ENCODE peak calls at places on chromosomes 6 and 20, in seven cellular contexts. G is endothelial cell of umbilical vein, E is lower leg skin, D is fibroblast of pulmonary artery, Y is HFFc6, K is epithelial cell of esophagus, N is spleen. L is an unnamed sample.

GRCh38 chr6:92762414-92763374 is 656.7 kb downstream of the EPHA7 start:
- DNase-seq in N (no peak), E (no peak), Y (no peak), D (no peak), G (no peak), K (peak; percentile 68), L (no peak)

GRCh38 chr20:61850457-61850856 is 215.2 kb downstream of the TAF4 start:
- DNase-seq in D (no peak), N (peak; percentile 39), K (no peak), G (no peak), Y (no peak), E (no peak), L (no peak)

GRCh38 chr6:170291271-170292110 is 613 bp upstream of the DLL1 start:
- DNase-seq in Y (no peak), D (no peak), E (peak; percentile 96), G (peak; percentile 44), N (peak; percentile 89), K (peak; percentile 76), L (no peak)

GRCh38 chr20:44467289-44467883 is 8.3 kb upstream of the TTPAL start:
- DNase-seq in Y (no peak), D (peak; percentile 74), K (no peak), E (peak; percentile 90), G (no peak), N (no peak), L (no peak)

GRCh38 chr6:165662041-165662491 is 975 bp downstream of the PDE10A start:
- DNase-seq in N (no peak), D (peak; percentile 60), G (no peak), E (peak; percentile 66), K (peak; percentile 15), Y (no peak), L (no peak)

GRCh38 chr6:157550114-157550989 is 169.4 kb downstream of the ZDHHC14 start:
- DNase-seq in E (no peak), N (no peak), Y (no peak), K (no peak), D (no peak), G (no peak), L (no peak)

GRCh38 chr6:90025418-90026089 is 131.3 kb downstream of the GJA10 start:
- DNase-seq in Y (peak; percentile 65), G (no peak), K (peak; percentile 86), N (no peak), E (no peak), D (peak; percentile 72), L (no peak)

GRCh38 chr20:47790032-47790965 is 5.0 kb upstream of the SULF2 start:
- DNase-seq in E (no peak), Y (no peak), G (no peak), D (peak; percentile 91), N (peak; percentile 2), K (peak; percentile 90), L (no peak)

GRCh38 chr6:111600154-111600553 is 5.5 kb downstream of the TRAF3IP2 start:
- DNase-seq in K (peak; percentile 73), G (peak; percentile 11), D (no peak), E (no peak), Y (no peak), N (no peak), L (no peak)

GRCh38 chr20:53408728-53409157 is 184.9 kb downstream of the ZNF217 start:
- DNase-seq in Y (no peak), N (no peak), K (no peak), D (peak; percentile 2), G (no peak), E (no peak), L (no peak)

GRCh38 chr6:168908887-168909286 is 344.8 kb downstream of the THBS2 start:
- DNase-seq in E (no peak), Y (peak; percentile 50), K (no peak), N (no peak), D (peak; percentile 75), G (no peak), L (no peak)

GRCh38 chr6:144935181-144935580 is 650.0 kb downstream of the UTRN start:
- DNase-seq in Y (no peak), E (no peak), N (no peak), G (peak; percentile 25), D (no peak), K (no peak), L (no peak)

GRCh38 chr6:28791002-28791383 is 132.8 kb downstream of the TRIM27 start:
- DNase-seq in E (no peak), K (no peak), Y (no peak), G (no peak), N (no peak), D (no peak), L (no peak)

GRCh38 chr6:158233214-158233795 is 65.2 kb downstream of the GTF2H5 start:
- DNase-seq in K (no peak), Y (no peak), D (no peak), G (peak; percentile 14), E (no peak), N (no peak), L (no peak)

GRCh38 chr20:1940581-1940980 is 45.4 kb downstream of the SIRPA start:
- DNase-seq in K (peak; percentile 45), G (no peak), N (no peak), E (peak; percentile 31), D (no peak), Y (no peak), L (no peak)

GRCh38 chr6:14546036-14546435 is 428.5 kb downstream of the CD83 start:
- DNase-seq in D (no peak), G (no peak), E (no peak), Y (no peak), K (no peak), N (no peak), L (no peak)

GRCh38 chr6:42877695-42878094 is 1.7 kb upstream of the RPL7L1 start:
- DNase-seq in Y (no peak), K (no peak), D (no peak), E (no peak), N (no peak), G (no peak), L (no peak)

DNA sequence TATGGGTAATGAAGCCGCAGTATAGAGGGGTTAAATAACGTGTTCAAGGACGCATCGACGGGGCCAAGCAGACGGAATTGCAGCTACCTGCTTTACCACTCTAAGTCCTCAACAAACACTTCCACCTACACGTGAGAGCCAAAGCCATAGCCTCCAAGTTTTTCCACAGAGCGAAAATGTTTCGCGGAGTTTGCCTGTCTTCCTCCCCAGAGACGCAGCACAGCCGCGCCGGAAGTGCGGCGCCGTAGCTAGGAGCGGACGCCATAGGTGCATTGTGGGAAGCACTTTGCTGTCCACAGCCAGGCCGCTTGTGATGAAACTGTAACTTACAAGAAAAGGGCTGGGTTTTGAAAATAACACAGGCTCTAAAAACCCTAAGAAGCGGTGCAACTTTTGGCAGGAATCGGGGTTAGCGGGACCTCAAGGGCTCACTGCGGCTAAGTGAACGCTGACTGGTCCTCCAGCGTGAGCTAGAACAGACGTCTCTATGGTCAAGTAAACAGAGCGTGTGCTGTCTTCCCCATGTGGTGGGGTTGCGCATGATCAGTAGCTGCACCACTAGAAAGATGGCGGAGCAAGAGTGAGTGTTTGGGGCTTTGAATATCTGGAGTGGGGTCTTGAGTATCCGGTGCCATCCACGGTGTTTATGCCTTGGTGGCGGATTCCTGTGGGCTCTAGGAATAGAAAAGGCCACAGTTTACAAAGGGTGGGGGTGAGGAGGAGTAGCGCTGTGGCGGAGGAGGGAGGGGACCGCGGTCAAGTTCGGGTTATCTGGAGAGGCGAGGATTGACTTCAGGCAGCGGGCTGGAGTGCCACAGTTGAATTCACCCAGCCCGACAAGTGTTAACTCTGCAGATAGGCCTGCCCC is at the start of gene RPL7L1:
- DNase-seq in E (peak; percentile 94), N (peak; percentile 96), G (peak; percentile 90), Y (peak; percentile 89), D (peak; percentile 90), K (peak; percentile 86), L (peak; percentile 83)
- TF ChIP-seq CTCF in E (no peak), N (peak; percentile 42), G (no peak), Y (no peak), D (no peak), K (no peak), L (peak; percentile 46)

GRCh38 chr6:45665859-45666258 is 288.1 kb upstream of the SUPT3H start:
- DNase-seq in Y (no peak), E (no peak), D (no peak), N (no peak), K (no peak), G (no peak), L (no peak)

GRCh38 chr6:45667265-45667664 is 289.5 kb upstream of the SUPT3H start:
- DNase-seq in Y (no peak), D (no peak), K (no peak), G (no peak), N (no peak), E (no peak), L (no peak)

GRCh38 chr6:45666844-45667243 is 289.1 kb upstream of the SUPT3H start:
- DNase-seq in N (no peak), E (no peak), D (no peak), Y (no peak), K (no peak), G (no peak), L (no peak)

GRCh38 chr6:45667766-45668165 is 290.0 kb upstream of the SUPT3H start:
- DNase-seq in G (no peak), D (no peak), N (no peak), Y (no peak), E (no peak), K (no peak), L (no peak)

GRCh38 chr6:45668705-45669104 is 291.0 kb upstream of the SUPT3H start:
- DNase-seq in Y (no peak), G (no peak), N (no peak), D (no peak), E (no peak), K (no peak), L (no peak)
- TF ChIP-seq CTCF in Y (no peak), G (no peak), N (no peak), D (no peak), E (no peak), K (no peak), L (no peak)

GRCh38 chr6:160667854-160668481 is 3.9 kb upstream of the LPA start:
- DNase-seq in K (peak; percentile 65), G (no peak), E (no peak), D (no peak), Y (no peak), N (no peak), L (no peak)
- TF ChIP-seq CTCF in K (peak; percentile 72), G (no peak), E (no peak), D (no peak), Y (peak; percentile 42), N (peak; percentile 34), L (peak; percentile 68)

GRCh38 chr6:153787341-153787606 is 251.8 kb upstream of the OPRM1 start:
- DNase-seq in K (no peak), N (no peak), E (no peak), G (no peak), Y (no peak), D (no peak), L (no peak)

GRCh38 chr6:153790881-153791473 is 248.1 kb upstream of the OPRM1 start:
- DNase-seq in Y (no peak), E (no peak), N (no peak), G (no peak), K (peak; percentile 9), D (peak; percentile 54), L (no peak)

GRCh38 chr6:153790048-153790447 is 249.0 kb upstream of the OPRM1 start:
- DNase-seq in E (no peak), N (no peak), D (peak; percentile 94), Y (peak; percentile 9), G (no peak), K (peak; percentile 85), L (no peak)
- TF ChIP-seq CTCF in E (no peak), N (no peak), D (peak; percentile 28), Y (no peak), G (no peak), K (peak; percentile 14), L (no peak)

GRCh38 chr6:82397962-82398692 is 34.5 kb downstream of the TPBG start:
- DNase-seq in G (no peak), Y (peak; percentile 53), K (peak; percentile 90), N (no peak), E (no peak), D (peak; percentile 57), L (no peak)
- TF ChIP-seq CTCF in G (no peak), Y (no peak), K (no peak), N (no peak), E (no peak), D (no peak), L (no peak)